ENCODE peak calls at places on chromosomes 5 and 9, in seven cellular contexts. N is GM12878, C is H1, V is HCT116, L is HepG2, R is K562, A is SK-N-SH. F is an unnamed sample. For H3K4me1, the result is how much of the 10 kb centered on the place peaks cover.

GRCh38 chr5:30596495-30597064 is 596.9 kb upstream of the CDH6 start:
- DNase-seq in N (no peak), C (no peak), V (no peak), L (no peak), R (no peak), A (no peak), F (no peak)

GRCh38 chr9:19246891-19247290 is 16.4 kb downstream of the DENND4C start:
- DNase-seq in N (no peak), C (no peak), V (no peak), L (no peak), R (no peak), A (no peak), F (no peak)

GRCh38 chr5:80623911-80624457 is 30.5 kb upstream of the MSH3 start:
- DNase-seq in N (no peak), C (no peak), V (no peak), L (no peak), R (no peak), A (no peak), F (no peak)

GRCh38 chr9:8750639-8751041 is 951.1 kb upstream of the DMAC1 start:
- DNase-seq in N (no peak), C (no peak), V (no peak), L (no peak), R (no peak), A (peak), F (no peak)

GRCh38 chr9:27142299-27142930 is 33.4 kb downstream of the TEK start:
- DNase-seq in N (no peak), C (no peak), V (no peak), L (no peak), R (no peak), A (no peak), F (no peak)

GRCh38 chr9:99351647-99352046 is 129.6 kb downstream of the SEC61B start:
- DNase-seq in N (no peak), C (no peak), V (no peak), L (no peak), R (no peak), A (no peak), F (no peak)

GRCh38 chr5:68424799-68425537 is 209.4 kb downstream of the PIK3R1 start:
- DNase-seq in N (peak), C (no peak), V (peak), L (no peak), R (no peak), A (no peak), F (peak)

GRCh38 chr9:3330792-3331420 is 194.9 kb downstream of the RFX3 start:
- DNase-seq in N (no peak), C (no peak), V (no peak), L (no peak), R (no peak), A (no peak), F (peak)

GRCh38 chr9:120616961-120617636 is 37.1 kb upstream of the CDK5RAP2 start:
- DNase-seq in N (no peak), C (no peak), V (no peak), L (no peak), R (no peak), A (no peak), F (peak)

GRCh38 chr9:108331596-108331995 is 524.2 kb downstream of the ACTL7B start:
- DNase-seq in N (no peak), C (no peak), V (no peak), L (no peak), R (no peak), A (no peak), F (no peak)

GRCh38 chr5:22889714-22890113 is 36.6 kb upstream of the CDH12 start:
- DNase-seq in N (no peak), C (no peak), V (no peak), L (no peak), R (no peak), A (no peak), F (no peak)

GRCh38 chr9:76603448-76603895 is 144.5 kb downstream of the GCNT1 start:
- DNase-seq in N (no peak), C (no peak), V (no peak), L (no peak), R (no peak), A (no peak), F (peak)

GRCh38 chr9:121774715-121775613 is 123.5 kb downstream of the DAB2IP start:
- DNase-seq in N (no peak), C (no peak), V (no peak), L (no peak), R (no peak), A (no peak), F (no peak)

GRCh38 chr9:131282688-131283422 is 6.5 kb upstream of the FAM78A start:
- DNase-seq in N (no peak), C (peak), V (no peak), L (no peak), R (peak), A (peak), F (peak)

GRCh38 chr5:158590936-158591863 is 508.5 kb downstream of the EBF1 start:
- DNase-seq in N (no peak), C (peak), V (no peak), L (no peak), R (no peak), A (peak), F (no peak)

GRCh38 chr5:114412509-114413171 is 50.8 kb downstream of the KCNN2 start:
- DNase-seq in N (no peak), C (no peak), V (peak), L (no peak), R (no peak), A (no peak), F (peak)

GRCh38 chr5:33657181-33657580 is 216.4 kb downstream of the TARS1 start:
- DNase-seq in N (no peak), C (no peak), V (no peak), L (no peak), R (no peak), A (no peak), F (no peak)

GRCh38 chr9:91282292-91282691 is 79.4 kb downstream of the AUH start:
- DNase-seq in N (no peak), C (no peak), V (no peak), L (peak), R (no peak), A (no peak), F (peak)

GRCh38 chr5:138305797-138306196 is 25.8 kb downstream of the CDC25C start:
- DNase-seq in N (no peak), C (no peak), V (no peak), L (peak), R (no peak), A (no peak), F (no peak)

GRCh38 chr9:117744390-117744789 is 40.2 kb downstream of the TLR4 start:
- DNase-seq in N (peak), C (no peak), V (no peak), L (no peak), R (no peak), A (no peak), F (no peak)

GRCh38 chr9:26308328-26308727 is 584.3 kb downstream of the CAAP1 start:
- DNase-seq in N (no peak), C (no peak), V (no peak), L (no peak), R (no peak), A (no peak), F (peak)

GRCh38 chr5:33299621-33300208 is 141.1 kb upstream of the TARS1 start:
- DNase-seq in N (peak), C (no peak), V (peak), L (no peak), R (no peak), A (peak), F (peak)

GRCh38 chr9:15617782-15618181 is 64.9 kb downstream of the CCDC171 start:
- DNase-seq in N (no peak), C (no peak), V (no peak), L (no peak), R (no peak), A (no peak), F (no peak)

GRCh38 chr5:91797581-91797980 is 414.5 kb upstream of the ARRDC3 start:
- DNase-seq in N (no peak), C (no peak), V (no peak), L (no peak), R (no peak), A (no peak), F (no peak)

GRCh38 chr5:95816341-95816740 is 6.2 kb downstream of the GLRX start:
- DNase-seq in N (no peak), C (no peak), V (no peak), L (no peak), R (no peak), A (no peak), F (no peak)

GRCh38 chr5:95815143-95815729 is 7.3 kb downstream of the GLRX start:
- DNase-seq in N (no peak), C (no peak), V (no peak), L (no peak), R (no peak), A (no peak), F (no peak)

GRCh38 chr5:95816803-95817202 is 5.7 kb downstream of the GLRX start:
- DNase-seq in N (no peak), C (no peak), V (no peak), L (no peak), R (no peak), A (no peak), F (no peak)

GRCh38 chr5:95818181-95819147 is 4.1 kb downstream of the GLRX start:
- DNase-seq in N (no peak), C (no peak), V (no peak), L (no peak), R (no peak), A (no peak), F (no peak)

GRCh38 chr5:95817430-95817829 is 5.1 kb downstream of the GLRX start:
- DNase-seq in N (no peak), C (no peak), V (no peak), L (no peak), R (no peak), A (no peak), F (peak)
- TF ChIP-seq RAD21 in N (no peak), C (no peak), V (no peak), L (no peak), R (no peak), A (no peak), F (no peak)

GRCh38 chr5:122138356-122138755 is 9.0 kb downstream of the ZNF474 start:
- DNase-seq in N (no peak), C (no peak), V (no peak), L (no peak), R (no peak), A (no peak), F (no peak)

GRCh38 chr5:122141751-122142150 is 12.4 kb downstream of the ZNF474 start:
- DNase-seq in N (no peak), C (no peak), V (no peak), L (no peak), R (no peak), A (no peak), F (peak)

GRCh38 chr5:122142480-122142879 is 13.1 kb downstream of the ZNF474 start:
- DNase-seq in N (no peak), C (no peak), V (no peak), L (no peak), R (no peak), A (no peak), F (peak)

GRCh38 chr5:122140900-122141299 is 11.6 kb downstream of the ZNF474 start:
- DNase-seq in N (no peak), C (no peak), V (no peak), L (no peak), R (no peak), A (no peak), F (no peak)

GRCh38 chr5:122137702-122138101 is 8.4 kb downstream of the ZNF474 start:
- DNase-seq in N (no peak), C (no peak), V (no peak), L (no peak), R (no peak), A (no peak), F (no peak)
- H3K9ac ChIP-seq in N (no peak), C (no peak), V (no peak), L (no peak), R (no peak), A (no peak), F (no peak)

DNA sequence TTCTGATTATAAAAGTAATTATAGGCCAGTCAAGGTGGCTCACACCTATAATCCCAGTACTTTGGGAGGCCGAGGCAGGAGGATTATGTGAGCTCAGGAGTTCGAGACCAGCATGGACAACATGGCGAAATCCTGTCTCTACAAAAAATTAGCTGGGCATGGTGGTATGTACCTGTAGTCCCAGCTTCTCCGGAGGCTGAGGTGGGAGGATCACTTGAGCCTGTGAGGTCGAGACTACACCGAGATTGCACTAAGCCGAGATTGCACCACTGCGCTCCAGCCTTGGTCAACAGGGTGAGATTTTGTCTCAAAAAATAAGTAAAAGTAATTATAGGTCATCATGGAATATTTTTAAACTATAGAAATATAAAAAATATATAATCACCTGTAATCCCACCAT is 18.1 kb downstream of the IRF1 start:
- DNase-seq in N (no peak), C (no peak), V (no peak), L (no peak), R (no peak), A (no peak), F (no peak)
- H3K4me1 ChIP-seq in N (under half), C (under half), V (under half), L (half or more), R (under half), A (under half), F (under half)

GRCh38 chr9:85645909-85646627 is 95.7 kb downstream of the AGTPBP1 start:
- DNase-seq in N (no peak), C (no peak), V (no peak), L (no peak), R (no peak), A (no peak), F (no peak)
- TF ChIP-seq RAD21 in N (no peak), C (no peak), V (no peak), L (no peak), R (no peak), A (no peak), F (no peak)

GRCh38 chr9:124450241-124450924 is at the start of gene ADGRD2:
- DNase-seq in N (no peak), C (peak), V (no peak), L (no peak), R (peak), A (peak), F (peak)
- H3K9ac ChIP-seq in N (no peak), C (no peak), V (no peak), L (no peak), R (no peak), A (no peak), F (no peak)

GRCh38 chr5:168364151-168364661 is 72.8 kb downstream of the WWC1 start:
- DNase-seq in N (no peak), C (no peak), V (peak), L (no peak), R (no peak), A (no peak), F (peak)
- H3K4me1 ChIP-seq in N (under half), C (under half), V (half or more), L (half or more), R (under half), A (under half), F (under half)

GRCh38 chr9:111872886-111873285 is 23.7 kb upstream of the UGCG start:
- DNase-seq in N (no peak), C (no peak), V (no peak), L (no peak), R (no peak), A (no peak), F (no peak)
- TF ChIP-seq RAD21 in N (no peak), C (no peak), V (no peak), L (no peak), R (no peak), A (no peak), F (no peak)

F was measured in IMR-90.